ENCODE peak calls at places on chromosomes 16 and 17, in five cellular contexts. M is activated CD4-positive, CD25-positive, alpha-beta regulatory T cell; E is stimulated activated CD4-positive, alpha-beta T cell treated with anti-CD3 and anti-CD28 coated beads, Interleukin-1b, Interleukin-23, amount 100 ng/mL, for 1 hour; Y is neural progenitor cell; H is substantia nigra. L is an unnamed sample.

GRCh38 chr17:80930335-80931040 is 61.2 kb upstream of the CHMP6 start:
- DNase-seq in M (no peak), E (no peak), Y (no peak), H (no peak), L (peak)

GRCh38 chr16:23519282-23519681 is 9.0 kb upstream of the GGA2 start:
- DNase-seq in M (no peak), E (no peak), Y (no peak), H (no peak), L (no peak)

GRCh38 chr16:56475226-56475625 is 23.9 kb downstream of the OGFOD1 start:
- DNase-seq in M (no peak), E (no peak), Y (no peak), H (no peak), L (no peak)

GRCh38 chr16:990516-991291 is 9.1 kb downstream of the SOX8 start:
- DNase-seq in M (no peak), E (no peak), Y (peak), H (peak), L (peak)

GRCh38 chr17:71792966-71793365 is 327.9 kb upstream of the SOX9 start:
- DNase-seq in M (no peak), E (no peak), Y (peak), H (no peak), L (no peak)

GRCh38 chr16:67277999-67278772 is 1.1 kb upstream of the PLEKHG4 start:
- DNase-seq in M (no peak), E (no peak), Y (no peak), H (no peak), L (peak)

GRCh38 chr17:58046230-58047094 is 36.8 kb upstream of the DYNLL2 start:
- DNase-seq in M (no peak), E (no peak), Y (peak), H (no peak), L (no peak)

GRCh38 chr17:7219812-7220592 is at the start of the genes ACADVL and DLG4:
- DNase-seq in M (peak), E (no peak), Y (peak), H (peak), L (peak)

GRCh38 chr16:23512168-23512695 is 1.9 kb upstream of the GGA2 start:
- DNase-seq in M (no peak), E (no peak), Y (no peak), H (no peak), L (no peak)

GRCh38 chr16:55539049-55539448 is 27.4 kb upstream of the CAPNS2 start:
- DNase-seq in M (no peak), E (no peak), Y (no peak), H (no peak), L (no peak)

GRCh38 chr16:50580180-50580771 is 32.1 kb downstream of the NKD1 start:
- DNase-seq in M (no peak), E (no peak), Y (no peak), H (no peak), L (no peak)

GRCh38 chr16:21277927-21278706 is at the start of gene CRYM:
- DNase-seq in M (no peak), E (peak), Y (peak), H (peak), L (no peak)

GRCh38 chr16:12395266-12395665 is 408.4 kb downstream of the CPPED1 start:
- DNase-seq in M (no peak), E (no peak), Y (no peak), H (no peak), L (no peak)

GRCh38 chr17:40615989-40616476 is 31.6 kb downstream of the SMARCE1 start:
- DNase-seq in M (no peak), E (no peak), Y (no peak), H (no peak), L (no peak)

GRCh38 chr17:57256708-57257112 is 387 bp downstream of the MSI2 start:
- DNase-seq in M (peak), E (no peak), Y (peak), H (no peak), L (no peak)

GRCh38 chr16:87297407-87297806 is 19.8 kb downstream of the C16orf95 start:
- DNase-seq in M (no peak), E (no peak), Y (no peak), H (no peak), L (no peak)

GRCh38 chr16:54175169-54175551 is 111.4 kb downstream of the IRX3 start:
- DNase-seq in M (no peak), E (no peak), Y (no peak), H (no peak), L (no peak)

GRCh38 chr16:30032083-30032819 is 1.2 kb upstream of the TLCD3B start:
- DNase-seq in M (peak), E (no peak), Y (peak), H (peak), L (no peak)

GRCh38 chr16:49857423-49858181 is 1.7 kb upstream of the ZNF423 start:
- DNase-seq in M (no peak), E (no peak), Y (peak), H (peak), L (no peak)

GRCh38 chr17:57861000-57861736 is 11.3 kb upstream of the MRPS23 start:
- DNase-seq in M (no peak), E (no peak), Y (peak), H (no peak), L (no peak)

GRCh38 chr17:35448899-35449227 is 297 bp upstream of the SLFN13 start:
- DNase-seq in M (no peak), E (no peak), Y (peak), H (no peak), L (no peak)

GRCh38 chr16:86484240-86484639 is 26.1 kb upstream of the FOXF1 start:
- DNase-seq in M (no peak), E (no peak), Y (no peak), H (no peak), L (no peak)

GRCh38 chr17:14268264-14268663 is 31.6 kb upstream of the CDRT15 start:
- DNase-seq in M (no peak), E (no peak), Y (no peak), H (no peak), L (no peak)

GRCh38 chr17:33267881-33268548 is 25.1 kb downstream of the ASIC2 start:
- DNase-seq in M (no peak), E (no peak), Y (no peak), H (no peak), L (no peak)

GRCh38 chr17:58643147-58643546 is 48.7 kb downstream of the TEX14 start:
- DNase-seq in M (no peak), E (no peak), Y (no peak), H (no peak), L (no peak)

GRCh38 chr17:76265624-76266243 is 586 bp downstream of the UBALD2 start:
- DNase-seq in M (peak), E (no peak), Y (peak), H (peak), L (peak)

GRCh38 chr16:10514369-10515055 is 65.9 kb downstream of the EMP2 start:
- DNase-seq in M (peak), E (peak), Y (peak), H (peak), L (peak)

GRCh38 chr16:3501783-3502400 is 1.1 kb downstream of the CLUAP1 start:
- DNase-seq in M (no peak), E (no peak), Y (no peak), H (no peak), L (no peak)